ENCODE peak calls at places on chromosomes 2 and 18, in ten cellular contexts. One of them, this sample, is unnamed. For H3K27me3, the result is how much of the 10 kb centered on the place peaks cover.

GRCh38 chr2:54609647-54610046 is 113.8 kb upstream of the EML6 start:
- ATAC-seq in right cardiac atrium: no peak
- ATAC-seq in lower lobe of right lung: no peak
- ATAC-seq in HCT116: no peak
- ATAC-seq in left lung: no peak
- ATAC-seq in aorta: no peak
- ATAC-seq in heart left ventricle: no peak
- ATAC-seq in heart right ventricle: no peak
- ATAC-seq in HepG2: peak
- ATAC-seq in CD4-positive, alpha-beta T cell: no peak
- ATAC-seq in this sample: no peak

GRCh38 chr2:188291617-188292445 is at the start of gene GULP1:
- ATAC-seq in right cardiac atrium: peak
- ATAC-seq in lower lobe of right lung: peak
- ATAC-seq in HCT116: peak
- ATAC-seq in left lung: peak
- ATAC-seq in aorta: peak
- ATAC-seq in heart left ventricle: peak
- ATAC-seq in heart right ventricle: peak
- ATAC-seq in HepG2: peak
- ATAC-seq in CD4-positive, alpha-beta T cell: no peak
- ATAC-seq in this sample: peak

GRCh38 chr2:108922141-108922915 is 66.7 kb downstream of the EDAR start:
- ATAC-seq in right cardiac atrium: no peak
- ATAC-seq in lower lobe of right lung: no peak
- ATAC-seq in HCT116: no peak
- ATAC-seq in left lung: no peak
- ATAC-seq in aorta: no peak
- ATAC-seq in heart left ventricle: no peak
- ATAC-seq in heart right ventricle: no peak
- ATAC-seq in HepG2: no peak
- ATAC-seq in CD4-positive, alpha-beta T cell: no peak
- ATAC-seq in this sample: no peak

GRCh38 chr2:69073928-69074575 is 61.1 kb downstream of the ANTXR1 start:
- ATAC-seq in right cardiac atrium: no peak
- ATAC-seq in lower lobe of right lung: no peak
- ATAC-seq in HCT116: peak
- ATAC-seq in left lung: no peak
- ATAC-seq in aorta: no peak
- ATAC-seq in heart left ventricle: no peak
- ATAC-seq in heart right ventricle: no peak
- ATAC-seq in HepG2: peak
- ATAC-seq in CD4-positive, alpha-beta T cell: no peak
- ATAC-seq in this sample: peak

GRCh38 chr2:197191177-197191947 is 119.2 kb downstream of the ANKRD44 start:
- ATAC-seq in right cardiac atrium: no peak
- ATAC-seq in lower lobe of right lung: peak
- ATAC-seq in HCT116: peak
- ATAC-seq in left lung: peak
- ATAC-seq in aorta: no peak
- ATAC-seq in heart left ventricle: no peak
- ATAC-seq in heart right ventricle: no peak
- ATAC-seq in HepG2: peak
- ATAC-seq in CD4-positive, alpha-beta T cell: peak
- ATAC-seq in this sample: no peak

GRCh38 chr2:818233-818632 is 132.4 kb upstream of the SNTG2 start:
- ATAC-seq in right cardiac atrium: no peak
- ATAC-seq in lower lobe of right lung: no peak
- ATAC-seq in HCT116: no peak
- ATAC-seq in left lung: no peak
- ATAC-seq in aorta: no peak
- ATAC-seq in heart left ventricle: no peak
- ATAC-seq in heart right ventricle: no peak
- ATAC-seq in HepG2: no peak
- ATAC-seq in CD4-positive, alpha-beta T cell: no peak
- ATAC-seq in this sample: no peak

GRCh38 chr2:46813046-46813445 is 102.6 kb downstream of the MCFD2 start:
- ATAC-seq in right cardiac atrium: peak
- ATAC-seq in lower lobe of right lung: peak
- ATAC-seq in HCT116: no peak
- ATAC-seq in left lung: peak
- ATAC-seq in aorta: peak
- ATAC-seq in heart left ventricle: peak
- ATAC-seq in heart right ventricle: peak
- ATAC-seq in HepG2: peak
- ATAC-seq in CD4-positive, alpha-beta T cell: no peak
- ATAC-seq in this sample: no peak

GRCh38 chr2:108823286-108823685 is 36.7 kb downstream of the CCDC138 start:
- ATAC-seq in right cardiac atrium: no peak
- ATAC-seq in lower lobe of right lung: no peak
- ATAC-seq in HCT116: no peak
- ATAC-seq in left lung: peak
- ATAC-seq in aorta: no peak
- ATAC-seq in heart left ventricle: no peak
- ATAC-seq in heart right ventricle: no peak
- ATAC-seq in HepG2: peak
- ATAC-seq in CD4-positive, alpha-beta T cell: no peak
- ATAC-seq in this sample: no peak

GRCh38 chr2:222671259-222672067 is at the start of gene MOGAT1:
- ATAC-seq in right cardiac atrium: peak
- ATAC-seq in lower lobe of right lung: peak
- ATAC-seq in HCT116: no peak
- ATAC-seq in left lung: peak
- ATAC-seq in aorta: peak
- ATAC-seq in heart left ventricle: peak
- ATAC-seq in heart right ventricle: peak
- ATAC-seq in HepG2: peak
- ATAC-seq in CD4-positive, alpha-beta T cell: peak
- ATAC-seq in this sample: peak

GRCh38 chr2:85243101-85244072 is 84.4 kb downstream of the TGOLN2 start:
- ATAC-seq in right cardiac atrium: peak
- ATAC-seq in lower lobe of right lung: peak
- ATAC-seq in HCT116: peak
- ATAC-seq in left lung: peak
- ATAC-seq in aorta: peak
- ATAC-seq in heart left ventricle: peak
- ATAC-seq in heart right ventricle: peak
- ATAC-seq in HepG2: peak
- ATAC-seq in CD4-positive, alpha-beta T cell: no peak
- ATAC-seq in this sample: peak

GRCh38 chr18:45667056-45667455 is 51.8 kb downstream of the SLC14A2 start:
- ATAC-seq in right cardiac atrium: no peak
- ATAC-seq in lower lobe of right lung: no peak
- ATAC-seq in HCT116: no peak
- ATAC-seq in left lung: peak
- ATAC-seq in aorta: no peak
- ATAC-seq in heart left ventricle: no peak
- ATAC-seq in heart right ventricle: no peak
- ATAC-seq in HepG2: no peak
- ATAC-seq in CD4-positive, alpha-beta T cell: no peak
- ATAC-seq in this sample: no peak

DNA sequence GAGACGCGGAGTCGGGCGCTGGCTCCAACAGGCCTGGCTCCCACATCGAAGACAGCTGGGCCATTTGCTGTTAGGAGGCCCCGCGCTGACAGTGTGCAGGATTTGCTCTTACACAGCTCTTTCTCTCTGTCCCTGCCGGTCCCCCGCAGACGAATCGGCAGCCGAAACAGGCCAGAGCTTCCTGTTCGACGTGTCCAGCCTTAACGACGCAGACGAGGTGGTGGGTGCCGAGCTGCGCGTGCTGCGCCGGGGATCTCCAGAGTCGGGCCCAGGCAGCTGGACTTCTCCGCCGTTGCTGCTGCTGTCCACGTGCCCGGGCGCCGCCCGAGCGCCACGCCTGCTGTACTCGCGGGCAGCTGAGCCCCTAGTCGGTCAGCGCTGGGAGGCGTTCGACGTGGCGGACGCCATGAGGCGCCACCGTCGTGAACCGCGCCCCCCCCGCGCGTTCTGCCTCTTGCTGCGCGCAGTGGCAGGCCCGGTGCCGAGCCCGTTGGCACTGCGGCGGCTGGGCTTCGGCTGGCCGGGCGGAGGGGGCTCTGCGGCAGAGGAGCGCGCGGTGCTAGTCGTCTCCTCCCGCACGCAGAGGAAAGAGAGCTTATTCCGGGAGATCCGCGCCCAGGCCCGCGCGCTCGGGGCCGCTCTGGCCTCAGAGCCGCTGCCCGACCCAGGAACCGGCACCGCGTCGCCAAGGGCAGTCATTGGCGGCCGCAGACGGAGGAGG is 3.5 kb downstream of the GDF7 start:
- ATAC-seq in right cardiac atrium: no peak
- ATAC-seq in lower lobe of right lung: no peak
- ATAC-seq in HCT116: no peak
- ATAC-seq in left lung: no peak
- ATAC-seq in aorta: no peak
- ATAC-seq in heart left ventricle: no peak
- ATAC-seq in heart right ventricle: no peak
- ATAC-seq in HepG2: no peak
- ATAC-seq in CD4-positive, alpha-beta T cell: no peak
- ATAC-seq in this sample: no peak
- H3K27me3 ChIP-seq in right cardiac atrium: under half
- H3K27me3 ChIP-seq in lower lobe of right lung: half or more
- H3K27me3 ChIP-seq in HCT116: under half
- H3K27me3 ChIP-seq in left lung: half or more
- H3K27me3 ChIP-seq in aorta: under half
- H3K27me3 ChIP-seq in heart left ventricle: half or more
- H3K27me3 ChIP-seq in heart right ventricle: half or more
- H3K27me3 ChIP-seq in HepG2: under half
- H3K27me3 ChIP-seq in CD4-positive, alpha-beta T cell: half or more
- H3K27me3 ChIP-seq in this sample: half or more

DNA sequence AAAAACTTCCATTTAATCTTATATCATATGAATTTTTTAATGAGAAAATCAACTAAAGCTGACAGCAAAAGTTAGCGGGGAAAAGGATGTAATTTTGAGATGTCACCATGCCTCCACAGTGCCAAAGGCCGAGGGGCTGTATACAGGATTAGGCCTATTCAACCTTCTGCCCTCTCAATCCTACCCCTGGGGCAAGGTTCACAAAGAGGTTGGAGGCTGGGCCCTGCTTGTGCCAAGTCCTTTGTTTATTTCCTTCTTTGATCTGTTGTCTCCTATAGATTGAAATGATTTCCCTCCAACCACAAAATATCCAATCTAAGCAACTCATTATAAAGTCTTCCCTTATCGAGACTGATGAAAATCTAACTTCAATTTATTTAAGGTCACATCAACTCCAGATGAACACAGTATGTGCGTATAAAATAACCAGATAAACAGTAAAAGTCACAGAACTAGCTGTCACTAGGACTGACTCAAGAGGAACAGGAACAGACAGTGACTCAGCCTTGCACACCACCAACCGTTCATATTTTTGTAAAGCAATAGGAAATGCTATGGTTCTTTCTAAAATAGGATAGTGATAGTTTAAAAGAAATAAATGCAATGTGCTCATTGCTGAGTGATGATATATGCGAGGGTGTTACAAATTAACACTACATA is 95.8 kb downstream of the SLC25A12 start:
- ATAC-seq in right cardiac atrium: no peak
- ATAC-seq in lower lobe of right lung: no peak
- ATAC-seq in HCT116: no peak
- ATAC-seq in left lung: peak
- ATAC-seq in aorta: no peak
- ATAC-seq in heart left ventricle: no peak
- ATAC-seq in heart right ventricle: no peak
- ATAC-seq in HepG2: peak
- ATAC-seq in CD4-positive, alpha-beta T cell: no peak
- ATAC-seq in this sample: no peak
- H3K27me3 ChIP-seq in right cardiac atrium: under half
- H3K27me3 ChIP-seq in lower lobe of right lung: under half
- H3K27me3 ChIP-seq in HCT116: under half
- H3K27me3 ChIP-seq in left lung: under half
- H3K27me3 ChIP-seq in aorta: under half
- H3K27me3 ChIP-seq in heart left ventricle: under half
- H3K27me3 ChIP-seq in heart right ventricle: under half
- H3K27me3 ChIP-seq in HepG2: under half
- H3K27me3 ChIP-seq in CD4-positive, alpha-beta T cell: under half
- H3K27me3 ChIP-seq in this sample: under half

DNA sequence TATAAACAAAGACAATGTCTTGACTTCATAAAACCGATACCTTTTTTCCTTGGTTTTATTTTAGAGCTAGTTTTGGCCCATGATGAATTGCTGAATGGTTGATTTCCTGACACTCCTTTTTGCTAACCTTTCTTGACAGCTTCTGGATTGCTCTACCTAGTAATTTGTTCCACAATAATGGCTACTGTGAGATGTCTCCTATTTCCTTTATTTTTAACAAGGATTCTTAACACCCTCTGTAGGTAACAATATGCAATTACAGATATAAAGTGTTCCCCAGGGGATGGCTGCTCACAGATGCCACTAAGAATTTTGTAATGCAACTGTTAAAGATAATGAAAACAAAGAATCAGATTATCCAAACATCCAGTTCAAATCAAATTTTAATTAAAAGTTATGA is 100.8 kb upstream of the ATP5MC3 start:
- ATAC-seq in right cardiac atrium: peak
- ATAC-seq in lower lobe of right lung: peak
- ATAC-seq in HCT116: peak
- ATAC-seq in left lung: peak
- ATAC-seq in aorta: no peak
- ATAC-seq in heart left ventricle: peak
- ATAC-seq in heart right ventricle: no peak
- ATAC-seq in HepG2: peak
- ATAC-seq in CD4-positive, alpha-beta T cell: peak
- ATAC-seq in this sample: no peak
- H3K27me3 ChIP-seq in right cardiac atrium: under half
- H3K27me3 ChIP-seq in lower lobe of right lung: under half
- H3K27me3 ChIP-seq in HCT116: under half
- H3K27me3 ChIP-seq in left lung: under half
- H3K27me3 ChIP-seq in aorta: under half
- H3K27me3 ChIP-seq in heart left ventricle: under half
- H3K27me3 ChIP-seq in heart right ventricle: under half
- H3K27me3 ChIP-seq in HepG2: under half
- H3K27me3 ChIP-seq in CD4-positive, alpha-beta T cell: under half
- H3K27me3 ChIP-seq in this sample: under half

DNA sequence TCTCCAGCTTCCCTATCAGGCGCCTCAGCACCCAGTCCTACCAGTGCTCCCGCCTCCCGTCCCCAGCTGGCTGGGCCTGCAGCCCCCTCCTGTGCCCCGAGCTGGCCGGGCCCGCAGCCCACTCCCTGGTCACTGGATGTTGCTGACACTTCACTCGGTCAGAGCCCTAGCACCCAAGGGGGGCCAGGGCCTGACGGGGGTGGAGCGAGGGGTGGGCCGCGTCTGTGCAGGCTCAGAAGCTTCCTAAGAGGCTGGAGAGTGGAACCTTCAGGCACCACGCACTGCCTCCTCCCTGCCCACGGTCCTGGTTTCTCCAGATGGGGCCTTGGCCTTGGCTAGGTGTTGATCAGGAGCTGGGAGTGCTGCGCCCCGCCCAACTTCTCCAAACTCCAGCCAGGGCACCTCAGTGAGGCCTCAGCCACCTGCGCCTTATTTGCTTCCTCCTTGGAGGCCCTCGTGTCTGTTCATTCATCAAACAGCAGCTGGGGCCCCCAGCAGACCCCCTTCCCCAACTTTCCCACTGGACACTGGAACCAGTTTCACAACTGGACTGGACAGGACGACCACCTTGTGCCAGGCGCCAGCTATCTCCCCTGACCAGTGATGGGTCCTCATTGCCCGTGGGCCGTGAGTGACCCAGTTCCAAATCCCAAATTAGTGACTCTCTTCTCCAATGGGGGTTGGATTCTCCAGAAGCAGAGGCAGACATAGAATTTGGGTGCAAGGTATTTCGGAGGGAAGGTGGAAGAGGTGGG is 16.7 kb downstream of the CAPN10 start:
- ATAC-seq in right cardiac atrium: no peak
- ATAC-seq in lower lobe of right lung: no peak
- ATAC-seq in HCT116: no peak
- ATAC-seq in left lung: no peak
- ATAC-seq in aorta: no peak
- ATAC-seq in heart left ventricle: no peak
- ATAC-seq in heart right ventricle: no peak
- ATAC-seq in HepG2: no peak
- ATAC-seq in CD4-positive, alpha-beta T cell: no peak
- ATAC-seq in this sample: no peak
- H3K27me3 ChIP-seq in right cardiac atrium: under half
- H3K27me3 ChIP-seq in lower lobe of right lung: under half
- H3K27me3 ChIP-seq in HCT116: under half
- H3K27me3 ChIP-seq in left lung: under half
- H3K27me3 ChIP-seq in aorta: under half
- H3K27me3 ChIP-seq in heart left ventricle: under half
- H3K27me3 ChIP-seq in heart right ventricle: under half
- H3K27me3 ChIP-seq in HepG2: under half
- H3K27me3 ChIP-seq in CD4-positive, alpha-beta T cell: under half
- H3K27me3 ChIP-seq in this sample: under half

This sample was measured in gastroesophageal sphincter.